ENCODE peak calls at places on chromosomes 11 and 22, in seven cellular contexts. One of them, this sample, is unnamed.
A peak's percentile ranks its signal among the peaks of the same experiment; 100 is the strongest.

GRCh38 chr11:57776101-57776511 is 14.5 kb downstream of the CTNND1 start:
- DNase-seq in A549: no peak
- DNase-seq in endothelial cell of umbilical vein: peak; percentile 89
- DNase-seq in PC-9: no peak
- DNase-seq in H9: peak; percentile 43
- DNase-seq in adrenal gland: no peak
- DNase-seq in kidney: no peak
- DNase-seq in this sample: no peak

GRCh38 chr22:27724181-27724580 is 77.4 kb downstream of the MN1 start:
- DNase-seq in A549: no peak
- DNase-seq in endothelial cell of umbilical vein: no peak
- DNase-seq in PC-9: no peak
- DNase-seq in H9: no peak
- DNase-seq in adrenal gland: no peak
- DNase-seq in kidney: no peak
- DNase-seq in this sample: no peak

GRCh38 chr11:128584253-128584652 is 3.1 kb downstream of the ETS1 start:
- DNase-seq in A549: no peak
- DNase-seq in endothelial cell of umbilical vein: no peak
- DNase-seq in PC-9: no peak
- DNase-seq in H9: no peak
- DNase-seq in adrenal gland: no peak
- DNase-seq in kidney: no peak
- DNase-seq in this sample: no peak

GRCh38 chr11:74429205-74429604 is 31.0 kb upstream of the PGM2L1 start:
- DNase-seq in A549: no peak
- DNase-seq in endothelial cell of umbilical vein: no peak
- DNase-seq in PC-9: no peak
- DNase-seq in H9: no peak
- DNase-seq in adrenal gland: no peak
- DNase-seq in kidney: no peak
- DNase-seq in this sample: no peak

GRCh38 chr11:3905080-3905953 is 49.9 kb downstream of the STIM1 start:
- DNase-seq in A549: peak; percentile 76
- DNase-seq in endothelial cell of umbilical vein: no peak
- DNase-seq in PC-9: peak; percentile 67
- DNase-seq in H9: no peak
- DNase-seq in adrenal gland: peak; percentile 33
- DNase-seq in kidney: no peak
- DNase-seq in this sample: no peak

GRCh38 chr11:10294289-10294953 is 402 bp upstream of the SBF2 start:
- DNase-seq in A549: peak; percentile 62
- DNase-seq in endothelial cell of umbilical vein: peak; percentile 63
- DNase-seq in PC-9: peak; percentile 43
- DNase-seq in H9: peak; percentile 50
- DNase-seq in adrenal gland: peak; percentile 54
- DNase-seq in kidney: peak; percentile 85
- DNase-seq in this sample: peak; percentile 71

GRCh38 chr22:31950226-31950625 is 5.9 kb downstream of the YWHAH start:
- DNase-seq in A549: no peak
- DNase-seq in endothelial cell of umbilical vein: no peak
- DNase-seq in PC-9: no peak
- DNase-seq in H9: no peak
- DNase-seq in adrenal gland: no peak
- DNase-seq in kidney: no peak
- DNase-seq in this sample: no peak

GRCh38 chr22:43802897-43803495 is 9.1 kb downstream of the EFCAB6 start:
- DNase-seq in A549: no peak
- DNase-seq in endothelial cell of umbilical vein: no peak
- DNase-seq in PC-9: no peak
- DNase-seq in H9: no peak
- DNase-seq in adrenal gland: no peak
- DNase-seq in kidney: no peak
- DNase-seq in this sample: no peak

GRCh38 chr22:46464701-46465347 is 72.6 kb downstream of the CELSR1 start:
- DNase-seq in A549: no peak
- DNase-seq in endothelial cell of umbilical vein: no peak
- DNase-seq in PC-9: no peak
- DNase-seq in H9: no peak
- DNase-seq in adrenal gland: no peak
- DNase-seq in kidney: peak; percentile 61
- DNase-seq in this sample: peak; percentile 23
- H3K4me1 ChIP-seq in A549: peaks cover 33% of the 10 kb centered on the region
- H3K4me1 ChIP-seq in endothelial cell of umbilical vein: no peaks in the 10 kb centered on the region
- H3K4me1 ChIP-seq in PC-9: no peaks in the 10 kb centered on the region
- H3K4me1 ChIP-seq in H9: no peaks in the 10 kb centered on the region
- H3K4me1 ChIP-seq in adrenal gland: no peaks in the 10 kb centered on the region
- H3K4me1 ChIP-seq in kidney: peaks cover 9% of the 10 kb centered on the region
- H3K4me1 ChIP-seq in this sample: no peaks in the 10 kb centered on the region

DNA sequence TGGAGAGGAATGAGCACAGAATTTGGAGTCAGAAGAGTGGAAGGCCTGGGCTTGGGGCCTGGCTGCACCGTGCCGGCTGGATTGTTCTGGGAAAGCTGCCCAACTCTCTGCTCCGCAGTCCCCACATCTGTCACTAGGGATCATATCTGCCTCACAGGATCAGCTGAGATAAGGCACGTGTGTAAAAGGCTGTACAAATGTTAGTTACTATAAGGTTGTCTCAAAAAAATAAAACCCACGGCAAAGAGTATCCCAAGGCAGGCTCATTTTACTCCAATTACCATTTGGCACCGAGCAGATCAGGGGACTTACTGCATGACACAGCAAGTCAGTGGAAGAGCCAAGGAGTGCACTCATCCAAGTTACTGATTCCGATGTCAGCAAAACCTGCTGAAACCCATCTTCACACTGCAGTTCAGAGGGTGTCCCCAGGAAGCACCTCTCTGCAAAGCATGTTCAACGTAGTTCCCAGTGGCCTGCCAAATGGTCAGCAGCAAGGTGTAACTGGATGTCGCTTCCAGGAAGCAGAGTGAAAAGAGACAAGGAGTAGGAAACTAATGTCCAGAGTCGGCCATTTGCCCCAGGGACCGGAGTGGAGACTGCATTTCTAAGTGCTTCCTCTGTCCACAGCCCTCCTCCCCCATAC is 18.1 kb upstream of the MRTFA start:
- DNase-seq in A549: peak; percentile 43
- DNase-seq in endothelial cell of umbilical vein: peak; percentile 60
- DNase-seq in PC-9: no peak
- DNase-seq in H9: peak; percentile 42
- DNase-seq in adrenal gland: peak; percentile 81
- DNase-seq in kidney: no peak
- DNase-seq in this sample: no peak
- TF ChIP-seq CTCF in A549: no peak
- TF ChIP-seq CTCF in endothelial cell of umbilical vein: no peak
- TF ChIP-seq CTCF in PC-9: no peak
- TF ChIP-seq CTCF in H9: peak; percentile 53
- TF ChIP-seq CTCF in adrenal gland: peak; percentile 27
- TF ChIP-seq CTCF in kidney: peak; percentile 27
- TF ChIP-seq CTCF in this sample: no peak

DNA sequence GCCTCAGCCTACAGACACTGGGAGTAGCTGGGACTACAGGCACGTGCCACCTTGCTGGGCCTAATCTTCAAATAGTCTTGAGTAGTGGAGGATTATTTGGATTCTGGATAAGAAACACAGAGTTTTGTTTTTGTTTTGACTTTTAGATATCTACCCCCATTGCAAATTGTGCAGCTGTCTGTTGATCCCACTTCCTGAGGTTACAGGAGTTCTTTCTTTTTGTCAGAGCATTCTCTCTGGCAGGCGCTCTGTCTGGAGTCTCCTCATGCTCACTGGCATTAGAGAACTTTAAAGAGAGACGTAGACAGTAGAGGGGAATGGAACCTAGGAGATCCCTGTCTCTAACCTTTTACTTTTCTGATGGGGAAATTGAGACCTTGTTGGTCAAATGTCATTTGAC is 7.8 kb upstream of the ADAMTS8 start:
- DNase-seq in A549: no peak
- DNase-seq in endothelial cell of umbilical vein: peak; percentile 14
- DNase-seq in PC-9: no peak
- DNase-seq in H9: no peak
- DNase-seq in adrenal gland: no peak
- DNase-seq in kidney: no peak
- DNase-seq in this sample: no peak
- H3K4me1 ChIP-seq in A549: peaks cover 12% of the 10 kb centered on the region
- H3K4me1 ChIP-seq in endothelial cell of umbilical vein: no peaks in the 10 kb centered on the region
- H3K4me1 ChIP-seq in PC-9: peaks cover 4% of the 10 kb centered on the region
- H3K4me1 ChIP-seq in H9: no peaks in the 10 kb centered on the region
- H3K4me1 ChIP-seq in adrenal gland: no peaks in the 10 kb centered on the region
- H3K4me1 ChIP-seq in kidney: peaks cover 8% of the 10 kb centered on the region
- H3K4me1 ChIP-seq in this sample: peaks cover 2% of the 10 kb centered on the region

GRCh38 chr11:20090654-20091374 is 69.5 kb downstream of the DBX1 start:
- DNase-seq in A549: no peak
- DNase-seq in endothelial cell of umbilical vein: peak; percentile 44
- DNase-seq in PC-9: no peak
- DNase-seq in H9: no peak
- DNase-seq in adrenal gland: no peak
- DNase-seq in kidney: no peak
- DNase-seq in this sample: no peak
- TF ChIP-seq CTCF in A549: no peak
- TF ChIP-seq CTCF in endothelial cell of umbilical vein: no peak
- TF ChIP-seq CTCF in PC-9: no peak
- TF ChIP-seq CTCF in H9: no peak
- TF ChIP-seq CTCF in adrenal gland: no peak
- TF ChIP-seq CTCF in kidney: no peak
- TF ChIP-seq CTCF in this sample: no peak